ENCODE peak calls at places on chromosomes 12 and 14, in nine cellular contexts. H, E, O, S, T, I, V, B and L are unnamed samples.

GRCh38 chr12:77104792-77105191 is 39.4 kb upstream of the E2F7 start:
- DNase-seq in H (no peak), E (no peak), O (no peak), S (no peak), T (no peak), I (no peak), V (no peak), B (no peak), L (no peak)

GRCh38 chr12:54222609-54223008 is 33.8 kb upstream of the SMUG1 start:
- DNase-seq in H (no peak), E (no peak), O (no peak), S (no peak), T (no peak), I (no peak), V (no peak), B (no peak), L (no peak)

GRCh38 chr12:69475237-69475984 is 5.2 kb downstream of the FRS2 start:
- DNase-seq in H (peak), E (peak), O (no peak), S (no peak), T (no peak), I (no peak), V (peak), B (no peak), L (no peak)

GRCh38 chr12:99097170-99097569 is 452.1 kb downstream of the APAF1 start:
- DNase-seq in H (no peak), E (no peak), O (no peak), S (no peak), T (no peak), I (no peak), V (no peak), B (no peak), L (no peak)

GRCh38 chr12:46492471-46493351 is 120.1 kb upstream of the SLC38A2 start:
- DNase-seq in H (no peak), E (no peak), O (no peak), S (no peak), T (no peak), I (no peak), V (no peak), B (no peak), L (peak)

GRCh38 chr14:94941311-94941710 is 171.4 kb upstream of the GSC start:
- DNase-seq in H (no peak), E (no peak), O (no peak), S (no peak), T (no peak), I (no peak), V (no peak), B (no peak), L (no peak)

GRCh38 chr12:101935769-101936741 is 58.7 kb downstream of the DRAM1 start:
- DNase-seq in H (peak), E (no peak), O (no peak), S (no peak), T (peak), I (peak), V (no peak), B (peak), L (no peak)

GRCh38 chr12:24759155-24759554 is 189.7 kb downstream of the BCAT1 start:
- DNase-seq in H (no peak), E (no peak), O (no peak), S (no peak), T (no peak), I (no peak), V (no peak), B (no peak), L (no peak)

GRCh38 chr14:102394717-102395378 is 32.1 kb downstream of the TECPR2 start:
- DNase-seq in H (peak), E (no peak), O (no peak), S (no peak), T (no peak), I (no peak), V (no peak), B (no peak), L (peak)

GRCh38 chr14:24889843-24890242 is 160.1 kb downstream of the STXBP6 start:
- DNase-seq in H (no peak), E (no peak), O (no peak), S (no peak), T (no peak), I (no peak), V (no peak), B (no peak), L (no peak)

GRCh38 chr12:1519642-1520041 is 74.7 kb downstream of the FBXL14 start:
- DNase-seq in H (no peak), E (no peak), O (no peak), S (no peak), T (no peak), I (no peak), V (no peak), B (no peak), L (no peak)

GRCh38 chr12:86950043-86950838 is 694.0 kb upstream of the MGAT4C start:
- DNase-seq in H (no peak), E (no peak), O (no peak), S (no peak), T (no peak), I (no peak), V (peak), B (no peak), L (no peak)

GRCh38 chr12:49283541-49284429 is 11.2 kb upstream of the PRPH start:
- DNase-seq in H (peak), E (peak), O (no peak), S (no peak), T (no peak), I (no peak), V (no peak), B (no peak), L (no peak)

GRCh38 chr14:55129428-55130193 is 559 bp downstream of the LGALS3 start:
- DNase-seq in H (peak), E (peak), O (peak), S (peak), T (peak), I (peak), V (peak), B (peak), L (peak)

GRCh38 chr14:34172477-34173368 is 221.8 kb upstream of the EGLN3 start:
- DNase-seq in H (no peak), E (no peak), O (no peak), S (no peak), T (no peak), I (no peak), V (no peak), B (no peak), L (no peak)

GRCh38 chr12:45675534-45675933 is 54.0 kb upstream of the ARID2 start:
- DNase-seq in H (no peak), E (no peak), O (no peak), S (no peak), T (no peak), I (no peak), V (no peak), B (no peak), L (no peak)

GRCh38 chr14:66610154-66610563 is 102.2 kb downstream of the GPHN start:
- DNase-seq in H (peak), E (no peak), O (no peak), S (no peak), T (no peak), I (no peak), V (peak), B (peak), L (no peak)

GRCh38 chr14:28755930-28756895 is 10.4 kb upstream of the FOXG1 start:
- DNase-seq in H (peak), E (no peak), O (no peak), S (no peak), T (no peak), I (no peak), V (peak), B (no peak), L (no peak)

GRCh38 chr12:104507672-104508071 is 50.9 kb downstream of the CHST11 start:
- DNase-seq in H (no peak), E (no peak), O (no peak), S (no peak), T (no peak), I (no peak), V (no peak), B (no peak), L (no peak)

GRCh38 chr12:104064842-104065441 is 611 bp downstream of the HCFC2 start:
- DNase-seq in H (peak), E (peak), O (no peak), S (no peak), T (no peak), I (no peak), V (peak), B (peak), L (no peak)

GRCh38 chr12:110079477-110080400 is 31.4 kb upstream of the C12orf76 start:
- DNase-seq in H (peak), E (no peak), O (peak), S (peak), T (peak), I (no peak), V (no peak), B (peak), L (peak)

GRCh38 chr14:54487771-54488170 is 1.0 kb downstream of the GMFB start:
- DNase-seq in H (peak), E (no peak), O (no peak), S (no peak), T (no peak), I (no peak), V (peak), B (no peak), L (no peak)

GRCh38 chr14:35306114-35306513 is 13.9 kb downstream of the PSMA6 start:
- DNase-seq in H (no peak), E (no peak), O (no peak), S (no peak), T (no peak), I (no peak), V (no peak), B (no peak), L (no peak)

GRCh38 chr12:30908389-30909087 is 18.0 kb upstream of the TSPAN11 start:
- DNase-seq in H (no peak), E (no peak), O (no peak), S (no peak), T (no peak), I (no peak), V (no peak), B (no peak), L (no peak)

GRCh38 chr14:65910108-65910507 is 497.6 kb downstream of the FUT8 start:
- DNase-seq in H (no peak), E (no peak), O (no peak), S (no peak), T (no peak), I (no peak), V (no peak), B (no peak), L (no peak)

GRCh38 chr12:9669534-9669933 is at the start of gene CLEC2D:
- DNase-seq in H (no peak), E (no peak), O (no peak), S (peak), T (no peak), I (no peak), V (no peak), B (no peak), L (no peak)

GRCh38 chr12:114848661-114849060 is 164.7 kb upstream of the TBX3 start:
- DNase-seq in H (no peak), E (no peak), O (no peak), S (no peak), T (no peak), I (no peak), V (no peak), B (no peak), L (no peak)

GRCh38 chr12:112473056-112473455 is 54.3 kb downstream of the PTPN11 start:
- DNase-seq in H (peak), E (no peak), O (no peak), S (no peak), T (no peak), I (no peak), V (peak), B (no peak), L (no peak)
- TF ChIP-seq CTCF in H (peak), E (peak), O (no peak), S (no peak), T (no peak), I (no peak), V (peak), B (no peak), L (no peak)

DNA sequence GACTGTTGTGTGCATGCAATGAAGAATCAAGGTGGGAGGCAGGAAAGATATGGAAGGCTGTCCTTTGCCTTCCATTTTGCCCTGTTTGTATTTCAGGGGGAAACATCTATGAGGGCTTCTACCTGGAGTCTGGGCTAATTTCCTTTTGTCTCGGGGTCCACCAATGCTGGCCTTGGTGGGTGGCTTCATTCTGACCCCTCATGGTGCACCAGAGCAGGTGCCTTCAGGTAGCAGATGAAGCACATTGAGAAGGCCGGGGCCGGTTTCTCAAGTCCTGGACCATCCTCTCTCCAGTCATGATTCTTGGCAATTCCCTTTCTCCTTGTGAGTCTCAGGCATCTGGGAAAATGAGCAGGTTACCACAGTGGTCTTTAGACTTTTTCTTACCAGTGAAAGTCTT is 47.2 kb downstream of the RPH3A start:
- DNase-seq in H (no peak), E (no peak), O (no peak), S (no peak), T (no peak), I (no peak), V (no peak), B (no peak), L (no peak)
- H3K27ac ChIP-seq in H (no peak), E (no peak), O (no peak), S (no peak), T (no peak), I (no peak), V (no peak), B (no peak), L (no peak)

GRCh38 chr14:20682435-20683124 is 1.8 kb upstream of the RNASE4 start:
- DNase-seq in H (peak), E (no peak), O (peak), S (peak), T (peak), I (peak), V (peak), B (peak), L (peak)
- TF ChIP-seq CTCF in H (no peak), E (no peak), O (no peak), S (no peak), T (no peak), I (no peak), V (no peak), B (no peak), L (no peak)

DNA sequence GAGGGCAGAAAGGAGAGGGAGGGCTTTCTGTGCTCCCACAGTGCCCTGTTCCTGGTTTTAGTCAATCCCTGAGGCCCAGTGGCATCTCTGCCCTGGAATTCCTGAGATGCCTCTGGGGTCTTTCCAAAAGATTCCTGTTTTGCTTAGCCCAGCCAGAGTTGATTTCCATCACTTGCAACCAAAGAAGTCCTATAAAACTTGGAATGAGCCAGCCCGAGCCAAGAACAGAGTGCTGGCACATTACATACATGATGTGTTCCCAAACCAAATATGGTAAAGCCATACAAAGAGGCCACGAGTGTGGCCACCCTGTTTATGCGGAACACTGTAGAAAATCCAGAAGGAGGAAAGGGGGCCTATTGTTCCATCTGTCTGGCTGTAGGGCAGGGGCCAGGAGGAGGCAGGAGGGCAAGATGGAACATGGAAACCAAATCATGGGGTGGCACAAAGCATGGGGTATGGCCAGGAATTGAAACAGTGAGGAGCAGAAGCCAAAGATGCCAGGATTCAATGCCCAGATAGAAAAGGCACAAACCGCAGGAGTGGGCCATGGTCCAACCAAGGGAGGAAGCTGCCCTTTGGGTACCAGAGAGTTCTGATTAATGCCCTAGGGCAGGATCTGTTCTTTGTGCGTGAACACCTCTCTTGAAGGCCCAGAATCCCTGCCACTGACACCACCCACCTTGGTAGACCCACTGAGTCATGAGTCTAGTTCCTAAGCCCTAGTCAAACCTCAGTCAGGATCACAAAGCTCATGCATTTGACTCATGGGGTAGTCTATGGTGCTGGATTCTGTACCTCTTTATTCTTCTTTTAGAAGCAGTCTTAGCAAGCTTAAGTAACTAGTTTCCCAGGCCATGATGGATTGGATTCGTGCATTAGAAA is 75.2 kb downstream of the LRRC74A start:
- DNase-seq in H (no peak), E (no peak), O (no peak), S (no peak), T (no peak), I (no peak), V (no peak), B (no peak), L (no peak)
- H3K27ac ChIP-seq in H (no peak), E (no peak), O (peak), S (no peak), T (no peak), I (peak), V (no peak), B (no peak), L (no peak)

GRCh38 chr12:52495385-52495784 is 2.3 kb upstream of the KRT6A start:
- DNase-seq in H (peak), E (no peak), O (no peak), S (no peak), T (no peak), I (no peak), V (peak), B (no peak), L (no peak)
- TF ChIP-seq CTCF in H (no peak), E (no peak), O (no peak), S (no peak), T (no peak), I (no peak), V (no peak), B (no peak), L (no peak)

DNA sequence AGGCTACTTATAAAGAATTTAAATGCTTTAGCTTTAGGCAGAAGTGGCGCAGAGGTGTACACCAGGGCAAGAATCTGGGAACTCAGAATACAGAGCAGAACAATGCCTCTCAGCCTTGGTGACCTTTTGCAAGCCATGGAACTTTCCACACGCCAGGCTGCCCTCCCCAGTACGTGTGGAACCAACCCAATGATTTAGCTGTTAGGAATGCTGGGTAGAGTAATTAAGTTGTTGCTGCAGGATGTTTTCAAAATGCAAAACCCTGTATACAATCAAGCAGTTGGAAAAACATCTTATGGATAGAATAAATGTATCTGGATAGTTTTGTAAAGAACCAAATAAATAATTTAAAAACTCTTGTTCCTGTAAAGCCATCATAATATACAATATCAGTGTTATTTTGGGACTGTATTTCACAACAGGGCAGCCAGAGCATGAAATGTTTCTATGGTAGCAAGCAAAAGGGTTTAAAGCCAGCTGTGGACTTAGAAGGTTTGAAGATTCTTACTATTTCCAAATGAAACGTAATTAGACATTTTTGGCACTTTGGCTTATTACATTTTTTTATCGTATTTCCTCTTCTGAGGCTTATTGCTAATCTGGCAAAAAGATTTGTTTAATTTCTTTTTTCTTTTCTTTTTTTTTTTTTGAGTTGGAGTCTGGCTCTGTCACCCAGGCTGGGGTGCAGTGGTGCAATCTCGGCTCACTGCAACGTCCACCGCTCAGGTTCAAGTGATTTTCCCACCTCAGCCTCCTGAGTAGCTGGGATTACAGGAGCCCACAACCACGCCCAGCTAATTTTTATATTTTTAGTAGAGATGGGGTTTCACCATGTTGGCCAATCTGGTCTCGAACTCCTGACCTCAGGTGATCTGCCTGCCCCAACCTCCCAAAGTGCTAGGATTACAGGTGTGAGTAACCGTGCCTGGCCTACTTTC is 19.6 kb downstream of the PPP1R36 start:
- DNase-seq in H (peak), E (no peak), O (no peak), S (no peak), T (peak), I (peak), V (peak), B (no peak), L (peak)
- H3K27ac ChIP-seq in H (no peak), E (no peak), O (peak), S (no peak), T (peak), I (peak), V (no peak), B (no peak), L (peak)

DNA sequence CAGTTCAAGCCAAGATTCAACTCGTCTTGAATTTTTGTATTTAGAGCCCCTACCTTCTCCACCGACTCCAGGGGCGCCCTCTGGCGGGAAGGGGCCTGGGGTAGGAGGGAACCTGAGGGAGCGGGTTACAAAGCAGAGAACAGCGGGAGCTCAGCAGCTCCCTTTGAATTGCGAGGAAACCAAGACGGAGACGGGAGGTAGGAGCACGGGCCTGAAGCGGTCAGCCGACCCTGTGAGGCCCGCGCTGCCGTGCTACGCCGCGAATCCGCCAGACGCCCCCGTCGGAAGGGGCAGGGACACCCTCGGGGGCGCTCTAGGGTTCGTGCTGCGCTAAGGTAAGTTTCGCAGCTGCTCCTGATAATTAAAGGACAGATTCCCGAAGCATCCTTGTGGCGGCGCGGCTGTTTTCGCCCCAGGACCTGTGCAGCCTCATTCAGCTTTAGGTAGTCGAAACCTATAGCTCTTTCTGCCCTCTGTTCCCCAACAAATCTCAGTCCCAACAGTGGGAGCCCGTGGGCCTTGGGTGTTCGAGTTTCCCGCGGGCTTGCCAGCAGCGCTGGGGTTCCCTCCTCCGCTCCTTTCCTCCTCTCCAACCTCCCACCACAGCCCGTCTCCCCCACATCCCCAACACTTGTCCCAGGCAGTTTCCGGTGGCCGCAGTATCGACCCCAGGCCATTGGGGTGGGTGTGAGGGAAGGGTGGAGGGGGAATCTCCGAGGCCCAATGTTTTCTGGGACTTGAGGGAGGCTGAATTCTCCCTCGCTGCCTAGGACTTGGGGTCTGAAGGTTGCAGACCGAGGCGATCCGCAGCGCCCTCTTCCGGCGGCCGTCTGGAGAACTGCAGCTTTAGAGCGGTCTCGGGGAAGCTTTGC is 5.1 kb upstream of the NKX2-1 start:
- DNase-seq in H (peak), E (no peak), O (peak), S (no peak), T (no peak), I (no peak), V (peak), B (no peak), L (peak)
- TF ChIP-seq CTCF in H (peak), E (peak), O (no peak), S (no peak), T (no peak), I (no peak), V (peak), B (no peak), L (peak)

GRCh38 chr14:20782280-20782890 is 1.3 kb downstream of the RNASE6 start:
- DNase-seq in H (peak), E (no peak), O (no peak), S (no peak), T (no peak), I (no peak), V (peak), B (no peak), L (no peak)
- H3K27ac ChIP-seq in H (peak), E (no peak), O (peak), S (peak), T (peak), I (no peak), V (no peak), B (peak), L (no peak)

GRCh38 chr12:124568431-124569374 is 1.3 kb upstream of the NCOR2 start:
- DNase-seq in H (peak), E (peak), O (peak), S (peak), T (peak), I (peak), V (peak), B (peak), L (peak)
- TF ChIP-seq CTCF in H (peak), E (peak), O (no peak), S (no peak), T (peak), I (peak), V (peak), B (peak), L (peak)